ENCODE peak calls at places on chromosomes 12 and 14, in eight cellular contexts. Y is GM23248; C is brain microvascular endothelial cell; R is upper lobe of left lung; I is esophagus squamous epithelium; S is CD8-positive, alpha-beta T cell; J is cardiac muscle cell; B is left ventricle myocardium inferior. M is an unnamed sample.

GRCh38 chr14:38254565-38255407 is 1.1 kb downstream of the CLEC14A start:
- DNase-seq in Y (peak; percentile 38), B (peak; percentile 16), R (no peak), I (no peak), S (no peak), J (peak; percentile 56), C (no peak), M (no peak)

GRCh38 chr12:89051065-89051677 is 301.1 kb downstream of the DUSP6 start:
- DNase-seq in B (no peak), R (no peak), C (peak; percentile 70), I (no peak), J (peak; percentile 71), Y (peak; percentile 77), S (no peak), M (peak; percentile 34)

GRCh38 chr14:83975435-83976222 is 1554.3 kb upstream of the FLRT2 start:
- DNase-seq in Y (no peak), R (no peak), B (peak; percentile 41), C (peak; percentile 35), I (no peak), J (peak; percentile 55), S (no peak), M (no peak)

GRCh38 chr14:52876311-52876710 is 74.5 kb downstream of the FERMT2 start:
- DNase-seq in S (no peak), J (no peak), I (no peak), Y (peak; percentile 76), C (no peak), R (no peak), B (no peak), M (no peak)

GRCh38 chr14:32940711-32941667 is 2.3 kb downstream of the NPAS3 start:
- DNase-seq in S (no peak), J (no peak), R (no peak), B (no peak), C (no peak), I (no peak), Y (no peak), M (no peak)

GRCh38 chr12:50394469-50395029 is 1.9 kb downstream of the FAM186A start:
- DNase-seq in B (no peak), Y (peak; percentile 41), R (no peak), I (no peak), C (no peak), J (no peak), S (no peak), M (no peak)

GRCh38 chr14:63438065-63438757 is 105.0 kb downstream of the PPP2R5E start:
- DNase-seq in S (no peak), J (no peak), R (peak; percentile 70), B (peak; percentile 38), C (peak; percentile 88), I (no peak), Y (peak; percentile 94), M (peak; percentile 73)

GRCh38 chr12:89236237-89236636 is 116.1 kb downstream of the DUSP6 start:
- DNase-seq in Y (peak; percentile 62), S (no peak), J (no peak), R (no peak), I (no peak), B (no peak), C (no peak), M (no peak)

GRCh38 chr12:112450725-112451124 is 32.0 kb downstream of the PTPN11 start:
- DNase-seq in S (no peak), J (no peak), B (no peak), Y (no peak), I (no peak), R (no peak), C (no peak), M (no peak)

GRCh38 chr12:96208346-96208745 is 14.2 kb downstream of the ELK3 start:
- DNase-seq in J (no peak), R (no peak), C (peak; percentile 88), Y (peak; percentile 91), S (no peak), B (no peak), I (no peak), M (no peak)

GRCh38 chr14:93115920-93116675 is at the start of gene ITPK1:
- DNase-seq in I (no peak), Y (peak; percentile 87), S (peak; percentile 44), R (peak; percentile 65), B (peak; percentile 55), C (no peak), J (peak; percentile 88), M (no peak)

GRCh38 chr14:76201162-76201561 is 49.4 kb downstream of the GPATCH2L start:
- DNase-seq in J (no peak), I (no peak), R (no peak), Y (peak; percentile 88), C (peak; percentile 10), S (no peak), B (no peak), M (peak; percentile 69)

GRCh38 chr12:86719381-86719780 is 463.2 kb upstream of the MGAT4C start:
- DNase-seq in I (no peak), B (no peak), S (no peak), Y (peak; percentile 63), J (no peak), R (no peak), C (peak; percentile 33), M (no peak)

GRCh38 chr12:102433304-102433703 is 47.1 kb downstream of the IGF1 start:
- DNase-seq in C (no peak), R (no peak), S (no peak), B (no peak), I (no peak), J (no peak), Y (peak; percentile 28), M (no peak)

GRCh38 chr14:75820761-75821160 is 159.7 kb downstream of the TTLL5 start:
- DNase-seq in J (no peak), I (no peak), C (no peak), Y (no peak), S (no peak), R (no peak), B (no peak), M (no peak)

GRCh38 chr12:6942331-6942665 is 1.3 kb upstream of the RNU7-1 start:
- DNase-seq in J (peak; percentile 7), C (no peak), R (no peak), B (no peak), Y (no peak), I (no peak), S (no peak), M (no peak)

GRCh38 chr14:23864252-23864651 is 89.3 kb upstream of the DHRS4 start:
- DNase-seq in S (no peak), C (no peak), R (no peak), J (no peak), Y (no peak), B (no peak), I (no peak), M (no peak)

GRCh38 chr12:70609739-70610491 is 27.3 kb downstream of the PTPRB start:
- DNase-seq in I (no peak), C (no peak), R (peak; percentile 44), J (peak; percentile 52), Y (peak; percentile 73), S (no peak), B (peak; percentile 61), M (no peak)

DNA sequence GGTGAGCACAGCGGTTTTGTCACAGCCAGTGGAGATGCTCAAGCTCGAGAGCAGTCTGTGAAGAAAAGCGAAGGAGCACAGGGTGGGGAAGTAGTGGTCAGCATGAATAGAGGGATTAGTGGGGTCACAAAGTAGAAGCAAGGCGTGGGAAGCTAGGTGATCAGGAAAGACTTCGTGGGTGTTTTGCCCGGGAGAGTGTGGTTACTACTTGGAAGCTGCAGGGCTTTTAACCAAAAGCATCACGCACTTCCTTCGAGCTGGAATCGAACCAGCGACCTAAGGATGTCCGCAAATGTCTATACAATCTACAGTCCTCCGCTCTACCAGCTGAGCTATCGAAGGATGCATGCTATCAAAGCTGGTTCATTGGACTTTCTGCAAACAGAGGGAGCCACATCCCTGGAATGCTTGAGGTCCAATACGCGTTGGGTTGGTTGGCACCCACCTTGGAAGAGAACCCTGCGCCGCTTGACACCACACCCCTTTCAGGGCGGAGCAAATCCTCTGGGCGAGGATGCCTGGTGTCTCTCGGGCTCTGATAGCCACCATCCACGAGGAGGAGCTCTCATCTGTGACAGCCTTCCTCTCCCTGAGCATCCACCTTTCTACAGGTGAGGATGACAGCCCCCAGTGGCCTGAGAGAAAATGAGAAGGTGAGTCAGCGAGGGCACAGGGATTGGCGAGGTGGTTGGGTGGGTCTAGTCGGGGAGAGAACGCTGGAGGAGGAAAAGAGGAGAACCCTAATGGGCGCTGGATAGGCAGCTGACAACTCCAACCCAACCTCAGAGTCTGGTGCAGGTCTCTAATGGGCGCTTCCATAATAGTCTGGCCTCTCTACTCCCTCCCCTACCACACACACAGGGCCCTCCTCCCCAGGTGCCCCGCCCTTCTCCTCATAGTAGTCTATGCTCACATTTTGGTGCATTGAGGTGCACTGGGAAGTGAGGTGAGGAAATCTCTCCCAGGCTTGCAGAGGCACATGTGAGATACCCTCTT is 16.0 kb upstream of the OR6S1 start:
- DNase-seq in Y (no peak), B (no peak), C (peak; percentile 49), J (no peak), I (no peak), S (no peak), R (no peak), M (no peak)
- H3K4me3 ChIP-seq in Y (no peak overlapping the region), B (no peak overlapping the region), C (no peak overlapping the region), J (no peak overlapping the region), I (no peak overlapping the region), S (no peak overlapping the region), R (no peak overlapping the region), M (no peak overlapping the region)

GRCh38 chr12:121781751-121782615 is 11.5 kb downstream of the RHOF start:
- DNase-seq in B (no peak), Y (peak; percentile 53), C (no peak), J (no peak), R (no peak), S (no peak), I (no peak), M (no peak)
- H3K27ac ChIP-seq in B (peak overlapping the region; percentile 68), Y (peak overlapping the region; percentile 26), C (peak overlapping the region; percentile 46), J (peak overlapping the region; percentile 68), R (peak overlapping the region; percentile 49), S (peak overlapping the region; percentile 34), I (peak overlapping the region; percentile 75), M (peak overlapping the region; percentile 57)

DNA sequence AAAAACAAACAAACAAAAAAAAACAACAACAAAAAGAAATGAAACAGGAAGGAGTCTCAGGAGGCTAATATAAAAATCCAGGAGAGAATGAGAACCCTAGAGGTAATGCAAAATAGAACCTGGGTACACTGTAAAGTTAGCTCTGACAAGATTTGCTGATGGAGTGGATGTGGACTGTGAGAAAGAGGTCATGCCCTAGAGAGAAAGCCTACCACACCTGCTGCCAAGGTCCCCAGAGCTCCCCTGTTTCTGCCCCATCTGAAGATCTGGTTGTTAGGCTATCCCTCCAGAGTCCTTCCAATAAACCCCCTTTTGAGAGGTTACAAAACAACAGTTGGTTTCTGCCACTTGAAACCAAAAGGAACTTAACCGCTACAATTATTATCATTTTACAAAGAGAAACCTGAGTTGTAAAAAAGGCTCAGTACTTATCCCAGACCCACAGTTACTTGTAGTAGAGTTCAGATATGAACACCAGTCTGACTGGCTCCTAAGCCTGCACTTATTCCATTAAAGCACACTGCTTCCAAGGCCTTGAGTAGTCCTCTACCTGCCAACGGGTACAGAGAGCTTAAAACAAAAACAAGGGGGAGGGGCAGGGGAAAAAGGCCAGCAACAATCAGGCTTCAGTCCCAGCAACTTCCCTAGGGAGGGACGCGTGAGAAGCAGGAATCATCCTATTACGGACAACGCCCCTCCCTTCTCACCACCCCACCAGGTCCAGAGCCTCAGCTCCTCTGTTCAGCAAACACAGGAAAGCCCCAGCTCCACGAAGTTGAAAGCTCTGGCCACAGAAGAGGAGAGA is 27.7 kb downstream of the PPP1R13B start:
- DNase-seq in C (no peak), Y (peak; percentile 56), I (no peak), S (no peak), B (peak; percentile 49), R (peak; percentile 81), J (peak; percentile 89), M (no peak)
- H3K4me3 ChIP-seq in C (no peak overlapping the region), Y (peak overlapping the region; percentile 14), I (no peak overlapping the region), S (no peak overlapping the region), B (peak overlapping the region; percentile 26), R (no peak overlapping the region), J (peak overlapping the region; percentile 3), M (no peak overlapping the region)

DNA sequence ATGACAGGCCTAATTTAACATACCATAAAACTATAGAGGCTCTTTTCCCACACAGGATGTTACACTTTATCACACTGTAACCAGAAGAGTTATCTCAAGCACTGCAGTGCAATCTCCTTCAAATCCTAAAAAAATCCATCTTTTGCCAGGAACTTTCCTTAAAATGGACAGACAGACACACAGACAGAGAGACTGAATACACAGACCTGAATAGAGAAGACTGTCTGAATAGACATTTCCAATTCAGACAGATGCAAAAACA is 6.5 kb downstream of the CORO1C start:
- DNase-seq in S (no peak), R (no peak), C (no peak), Y (no peak), B (no peak), I (no peak), J (no peak), M (no peak)
- H3K27ac ChIP-seq in S (no peak overlapping the region), R (peak overlapping the region; percentile 79), C (peak overlapping the region; percentile 89), Y (peak overlapping the region; percentile 90), B (peak overlapping the region; percentile 60), I (peak overlapping the region; percentile 79), J (no peak overlapping the region), M (no peak overlapping the region)

M was measured in AG04450.